ENCODE peak calls at places on chromosomes 2 and 18, in six cellular contexts. C, O, J, D, X and P are unnamed samples.
A peak's percentile ranks its signal among the peaks of the same experiment; 100 is the strongest.

GRCh38 chr2:47560107-47560819 is 157.3 kb downstream of the MSH2 start:
- DNase-seq in C (no peak), O (no peak), J (no peak), D (no peak), X (no peak), P (no peak)

GRCh38 chr18:79399275-79400081 is 3.7 kb downstream of the NFATC1 start:
- DNase-seq in C (no peak), O (no peak), J (peak; percentile 32), D (no peak), X (no peak), P (no peak)

GRCh38 chr18:31482051-31482450 is 15.9 kb upstream of the DSG2 start:
- DNase-seq in C (no peak), O (no peak), J (no peak), D (no peak), X (no peak), P (no peak)

GRCh38 chr2:148876190-148876588 is 1.2 kb downstream of the KIF5C start:
- DNase-seq in C (no peak), O (peak; percentile 40), J (peak; percentile 13), D (no peak), X (no peak), P (no peak)

GRCh38 chr2:101766871-101767739 is 69.6 kb downstream of the MAP4K4 start:
- DNase-seq in C (no peak), O (no peak), J (peak; percentile 22), D (peak; percentile 94), X (peak; percentile 96), P (no peak)

GRCh38 chr2:232308986-232309385 is 69.6 kb upstream of the ALPP start:
- DNase-seq in C (no peak), O (no peak), J (no peak), D (no peak), X (no peak), P (no peak)

GRCh38 chr18:60649816-60650215 is 277.2 kb upstream of the MC4R start:
- DNase-seq in C (no peak), O (no peak), J (no peak), D (no peak), X (no peak), P (no peak)

GRCh38 chr2:182228741-182229140 is 198.1 kb downstream of the PDE1A start:
- DNase-seq in C (no peak), O (no peak), J (no peak), D (no peak), X (peak; percentile 76), P (no peak)

GRCh38 chr2:178859760-178860159 is 52.5 kb upstream of the TTN start:
- DNase-seq in C (no peak), O (no peak), J (no peak), D (no peak), X (no peak), P (no peak)

GRCh38 chr2:42851186-42851585 is 58.8 kb upstream of the HAAO start:
- DNase-seq in C (no peak), O (no peak), J (no peak), D (no peak), X (no peak), P (no peak)

GRCh38 chr2:195706161-195706900 is 49.3 kb downstream of the SLC39A10 start:
- DNase-seq in C (no peak), O (no peak), J (no peak), D (no peak), X (peak; percentile 23), P (no peak)

GRCh38 chr18:56890632-56891031 is 239.5 kb downstream of the WDR7 start:
- DNase-seq in C (no peak), O (no peak), J (no peak), D (no peak), X (peak; percentile 86), P (no peak)

DNA sequence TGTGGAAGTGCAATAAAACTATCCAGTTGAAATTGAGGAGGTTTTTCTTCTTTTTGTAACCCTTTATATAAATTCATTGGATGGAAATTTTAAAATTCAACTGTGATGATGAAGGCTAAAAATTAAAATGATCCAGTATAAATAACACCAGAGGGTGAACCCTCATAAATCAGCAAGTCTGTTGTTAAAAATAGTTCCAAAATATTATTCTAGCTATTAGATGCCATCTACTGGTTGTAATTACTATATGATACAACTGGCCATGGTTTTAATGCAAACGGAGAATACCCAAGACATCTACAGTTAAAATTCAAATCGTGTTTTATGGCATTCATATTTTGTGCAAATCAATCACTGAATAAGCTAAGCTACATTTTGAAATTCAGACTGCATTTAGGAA is 53.8 kb downstream of the TMEM200C start:
- DNase-seq in C (no peak), O (no peak), J (no peak), D (no peak), X (no peak), P (no peak)
- TF ChIP-seq CTCF in C (no peak), O (no peak), J (peak; percentile 30), D (no peak), X (no peak), P (no peak)

GRCh38 chr2:64654063-64654811 is 524 bp upstream of the SERTAD2 start:
- DNase-seq in C (peak; percentile 82), O (peak; percentile 78), J (peak; percentile 42), D (peak; percentile 92), X (peak; percentile 84), P (no peak)

GRCh38 chr2:64654993-64655666 is 1.4 kb upstream of the SERTAD2 start:
- DNase-seq in C (no peak), O (no peak), J (peak; percentile 69), D (peak; percentile 58), X (peak; percentile 51), P (no peak)

GRCh38 chr2:64651590-64651989 is 2.1 kb downstream of the SERTAD2 start:
- DNase-seq in C (no peak), O (no peak), J (peak; percentile 51), D (no peak), X (no peak), P (no peak)

GRCh38 chr2:64652231-64653173 is 1.2 kb downstream of the SERTAD2 start:
- DNase-seq in C (no peak), O (peak; percentile 45), J (peak; percentile 50), D (no peak), X (peak; percentile 40), P (no peak)

GRCh38 chr2:64653174-64654062 is at the start of gene SERTAD2:
- DNase-seq in C (peak; percentile 88), O (peak; percentile 82), J (peak; percentile 95), D (peak; percentile 91), X (peak; percentile 74), P (no peak)
- TF ChIP-seq CTCF in C (no peak), O (no peak), J (peak; percentile 49), D (peak; percentile 22), X (peak; percentile 45), P (no peak)

GRCh38 chr18:63147973-63148372 is 171.6 kb downstream of the BCL2 start:
- DNase-seq in C (no peak), O (no peak), J (no peak), D (no peak), X (no peak), P (no peak)
- TF ChIP-seq CTCF in C (no peak), O (no peak), J (no peak), D (no peak), X (no peak), P (no peak)

GRCh38 chr2:120520929-120521912 is 175.3 kb downstream of the INHBB start:
- DNase-seq in C (no peak), O (peak; percentile 84), J (peak; percentile 34), D (peak; percentile 60), X (no peak), P (no peak)
- TF ChIP-seq CTCF in C (peak; percentile 55), O (peak; percentile 95), J (peak; percentile 85), D (peak; percentile 90), X (peak; percentile 91), P (peak; percentile 32)

GRCh38 chr2:132448771-132449170 is 32.2 kb downstream of the GPR39 start:
- DNase-seq in C (no peak), O (peak; percentile 39), J (peak; percentile 16), D (peak; percentile 65), X (peak; percentile 39), P (no peak)
- TF ChIP-seq CTCF in C (peak; percentile 67), O (peak; percentile 47), J (peak; percentile 72), D (peak; percentile 72), X (peak; percentile 84), P (no peak)

DNA sequence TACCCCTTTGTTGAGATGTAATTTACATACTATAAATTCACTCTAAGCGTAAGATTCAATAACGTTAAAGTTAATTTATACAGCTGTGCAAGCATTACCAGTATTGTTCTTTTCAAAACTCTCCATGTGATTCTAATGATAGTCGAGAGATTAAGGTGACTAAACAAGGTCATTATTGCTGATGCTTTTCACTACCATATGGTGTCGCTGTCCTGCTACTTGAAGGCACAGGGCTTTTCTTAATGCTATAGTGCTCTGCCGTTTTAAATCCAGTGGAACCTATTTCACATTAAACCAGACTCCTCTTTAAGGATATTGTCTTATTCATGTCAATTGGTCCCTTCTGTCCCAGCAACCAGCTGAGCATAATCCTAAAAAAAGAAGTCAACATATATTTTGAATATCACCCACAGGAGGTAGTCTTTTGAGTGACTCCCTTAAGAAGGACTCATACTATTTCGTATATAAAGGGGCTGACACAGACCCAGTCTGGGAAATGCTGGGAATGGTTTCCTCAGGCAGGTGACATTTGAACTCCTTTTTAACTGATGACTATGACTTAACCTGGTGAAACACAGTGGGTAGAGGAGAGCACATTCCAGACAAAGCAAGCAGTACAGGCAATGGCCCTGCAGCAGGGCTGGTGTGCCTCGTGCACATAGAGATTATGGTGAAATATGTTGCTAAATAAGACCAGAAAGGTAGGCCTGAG is 53.9 kb upstream of the CYTIP start:
- DNase-seq in C (no peak), O (no peak), J (peak; percentile 69), D (peak; percentile 61), X (peak; percentile 32), P (no peak)
- TF ChIP-seq CTCF in C (peak; percentile 69), O (peak; percentile 45), J (peak; percentile 96), D (peak; percentile 86), X (peak; percentile 83), P (no peak)

DNA sequence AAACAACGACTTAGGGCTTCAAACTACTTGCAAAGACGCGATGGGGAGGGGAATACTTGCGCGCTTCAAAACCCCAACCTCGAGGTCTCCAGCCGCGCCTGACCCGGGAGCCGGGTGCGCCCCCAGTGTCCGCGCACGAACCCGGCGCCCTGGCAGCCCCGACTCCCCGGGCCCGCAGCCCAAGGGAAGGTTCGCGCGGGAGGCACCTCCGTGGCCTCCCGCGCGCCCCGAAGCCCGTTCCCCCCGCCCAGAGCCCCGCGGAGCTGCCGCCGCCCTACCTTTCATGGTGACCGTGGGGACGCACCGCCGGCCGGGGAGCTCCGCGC is 308 bp downstream of the COLEC12 start:
- DNase-seq in C (no peak), O (peak; percentile 32), J (no peak), D (no peak), X (no peak), P (no peak)
- TF ChIP-seq CTCF in C (no peak), O (no peak), J (no peak), D (peak; percentile 13), X (no peak), P (no peak)